ENCODE peak calls at places on chromosomes 13 and 19, in seven cellular contexts. H, Y, I, G, K, U and M are unnamed samples.

GRCh38 chr19:16417660-16418596 is 53.8 kb downstream of the EPS15L1 start:
- DNase-seq in H (no peak), Y (peak; percentile 76), I (peak; percentile 64), G (no peak), K (peak; percentile 69), U (no peak), M (peak; percentile 17)

GRCh38 chr13:113226873-113227272 is 17.5 kb downstream of the CUL4A start:
- DNase-seq in H (no peak), Y (no peak), I (no peak), G (no peak), K (no peak), U (no peak), M (no peak)

GRCh38 chr13:45446181-45446580 is 18.6 kb upstream of the COG3 start:
- DNase-seq in H (no peak), Y (no peak), I (no peak), G (no peak), K (no peak), U (no peak), M (no peak)

GRCh38 chr13:33678906-33679657 is 138.9 kb upstream of the RFC3 start:
- DNase-seq in H (no peak), Y (peak; percentile 63), I (peak; percentile 24), G (no peak), K (peak; percentile 57), U (no peak), M (peak; percentile 52)

GRCh38 chr13:40116008-40116407 is 460.5 kb downstream of the COG6 start:
- DNase-seq in H (no peak), Y (peak; percentile 56), I (peak; percentile 12), G (peak; percentile 28), K (peak; percentile 60), U (no peak), M (no peak)

GRCh38 chr13:94123543-94123942 is 355.9 kb downstream of the DCT start:
- DNase-seq in H (no peak), Y (no peak), I (no peak), G (no peak), K (no peak), U (no peak), M (no peak)

GRCh38 chr19:44748426-44749254 is at the start of gene BCL3:
- DNase-seq in H (no peak), Y (peak; percentile 87), I (peak; percentile 53), G (no peak), K (no peak), U (peak; percentile 80), M (no peak)

GRCh38 chr13:29525757-29526156 is 69.7 kb downstream of the SLC7A1 start:
- DNase-seq in H (no peak), Y (no peak), I (no peak), G (no peak), K (no peak), U (no peak), M (no peak)

GRCh38 chr13:99356216-99357089 is 49.3 kb upstream of the GPR183 start:
- DNase-seq in H (no peak), Y (no peak), I (peak; percentile 66), G (no peak), K (no peak), U (no peak), M (no peak)

GRCh38 chr19:31152906-31153305 is 196.3 kb downstream of the TSHZ3 start:
- DNase-seq in H (no peak), Y (no peak), I (no peak), G (no peak), K (no peak), U (no peak), M (no peak)

GRCh38 chr19:38737921-38738731 is 6.1 kb downstream of the CAPN12 start:
- DNase-seq in H (no peak), Y (peak; percentile 47), I (no peak), G (no peak), K (no peak), U (peak; percentile 58), M (no peak)

GRCh38 chr19:30092721-30093569 is 150.9 kb downstream of the URI1 start:
- DNase-seq in H (no peak), Y (peak; percentile 35), I (no peak), G (no peak), K (no peak), U (peak; percentile 46), M (no peak)

GRCh38 chr19:5330307-5330720 is 10.3 kb downstream of the PTPRS start:
- DNase-seq in H (no peak), Y (no peak), I (no peak), G (no peak), K (no peak), U (no peak), M (no peak)

GRCh38 chr19:858868-859843 is at the start of gene CFD:
- DNase-seq in H (no peak), Y (peak; percentile 87), I (no peak), G (no peak), K (no peak), U (no peak), M (no peak)

GRCh38 chr13:109818136-109818535 is 31.8 kb upstream of the IRS2 start:
- DNase-seq in H (no peak), Y (no peak), I (no peak), G (peak; percentile 92), K (no peak), U (no peak), M (no peak)

GRCh38 chr13:29905845-29906244 is 55.4 kb upstream of the UBL3 start:
- DNase-seq in H (no peak), Y (peak; percentile 63), I (no peak), G (no peak), K (no peak), U (no peak), M (no peak)

GRCh38 chr13:99214232-99214631 is 13.6 kb downstream of the UBAC2 start:
- DNase-seq in H (no peak), Y (no peak), I (no peak), G (no peak), K (no peak), U (no peak), M (no peak)

GRCh38 chr19:8196271-8196908 is 12.8 kb upstream of the CERS4 start:
- DNase-seq in H (no peak), Y (no peak), I (no peak), G (no peak), K (no peak), U (no peak), M (no peak)

GRCh38 chr19:46606019-46606418 is 4.9 kb downstream of the CALM3 start:
- DNase-seq in H (no peak), Y (peak; percentile 41), I (no peak), G (no peak), K (no peak), U (no peak), M (no peak)

GRCh38 chr13:99015606-99016520 is 38.0 kb upstream of the DOCK9 start:
- DNase-seq in H (no peak), Y (no peak), I (no peak), G (no peak), K (no peak), U (no peak), M (no peak)

GRCh38 chr13:58528351-58528750 is 896.8 kb downstream of the PCDH17 start:
- DNase-seq in H (no peak), Y (no peak), I (no peak), G (no peak), K (no peak), U (no peak), M (no peak)

GRCh38 chr19:18153555-18154134 is 682 bp downstream of the PIK3R2 start:
- DNase-seq in H (no peak), Y (peak; percentile 66), I (peak; percentile 24), G (no peak), K (no peak), U (no peak), M (no peak)

GRCh38 chr13:86882107-86882506 is 789.1 kb upstream of the SLITRK5 start:
- DNase-seq in H (no peak), Y (no peak), I (no peak), G (no peak), K (no peak), U (no peak), M (no peak)

GRCh38 chr19:36169084-36169760 is 17.0 kb upstream of the COX7A1 start:
- DNase-seq in H (no peak), Y (no peak), I (no peak), G (peak; percentile 96), K (no peak), U (no peak), M (no peak)

GRCh38 chr13:110376120-110376519 is 69.0 kb downstream of the COL4A2 start:
- DNase-seq in H (no peak), Y (no peak), I (no peak), G (no peak), K (no peak), U (no peak), M (no peak)

GRCh38 chr13:35699805-35700204 is 223.3 kb upstream of the MAB21L1 start:
- DNase-seq in H (no peak), Y (no peak), I (no peak), G (no peak), K (no peak), U (no peak), M (no peak)

GRCh38 chr13:32587014-32587773 is 942 bp downstream of the PDS5B start:
- DNase-seq in H (peak; percentile 38), Y (peak; percentile 78), I (peak; percentile 44), G (peak; percentile 54), K (peak; percentile 10), U (no peak), M (no peak)

GRCh38 chr13:111043575-111043982 is 71.5 kb upstream of the ARHGEF7 start:
- DNase-seq in H (no peak), Y (no peak), I (no peak), G (no peak), K (no peak), U (no peak), M (no peak)

GRCh38 chr19:35265126-35265995 is 3.4 kb upstream of the USF2 start:
- DNase-seq in H (no peak), Y (peak; percentile 43), I (no peak), G (no peak), K (no peak), U (peak; percentile 43), M (no peak)